ENCODE peak calls at places on chromosome 18, in six cellular contexts. One of them, this sample, is unnamed.

GRCh38 chr18:58345064-58345463 is 283.8 kb downstream of the ALPK2 start:
- DNase-seq in activated CD4-positive, alpha-beta T cell treated with anti-CD3 and anti-CD28 coated beads for 24 hours: no peak
- DNase-seq in OCI-LY7: no peak
- DNase-seq in heart right ventricle: no peak
- DNase-seq in activated naive CD8-positive, alpha-beta T cell treated with anti-CD3 and anti-CD28 coated beads for 36 hours: no peak
- DNase-seq in heart left ventricle: no peak
- DNase-seq in this sample: no peak

GRCh38 chr18:67117804-67118203 is 398.7 kb downstream of the DSEL start:
- DNase-seq in activated CD4-positive, alpha-beta T cell treated with anti-CD3 and anti-CD28 coated beads for 24 hours: no peak
- DNase-seq in OCI-LY7: no peak
- DNase-seq in heart right ventricle: no peak
- DNase-seq in activated naive CD8-positive, alpha-beta T cell treated with anti-CD3 and anti-CD28 coated beads for 36 hours: no peak
- DNase-seq in heart left ventricle: no peak
- DNase-seq in this sample: no peak

GRCh38 chr18:28124239-28125029 is 52.5 kb downstream of the CDH2 start:
- DNase-seq in activated CD4-positive, alpha-beta T cell treated with anti-CD3 and anti-CD28 coated beads for 24 hours: no peak
- DNase-seq in OCI-LY7: no peak
- DNase-seq in heart right ventricle: no peak
- DNase-seq in activated naive CD8-positive, alpha-beta T cell treated with anti-CD3 and anti-CD28 coated beads for 36 hours: no peak
- DNase-seq in heart left ventricle: no peak
- DNase-seq in this sample: no peak

GRCh38 chr18:37391698-37392548 is 173.7 kb downstream of the CELF4 start:
- DNase-seq in activated CD4-positive, alpha-beta T cell treated with anti-CD3 and anti-CD28 coated beads for 24 hours: no peak
- DNase-seq in OCI-LY7: no peak
- DNase-seq in heart right ventricle: no peak
- DNase-seq in activated naive CD8-positive, alpha-beta T cell treated with anti-CD3 and anti-CD28 coated beads for 36 hours: no peak
- DNase-seq in heart left ventricle: no peak
- DNase-seq in this sample: no peak

GRCh38 chr18:48300463-48300961 is 108.7 kb downstream of the ZBTB7C start:
- DNase-seq in activated CD4-positive, alpha-beta T cell treated with anti-CD3 and anti-CD28 coated beads for 24 hours: no peak
- DNase-seq in OCI-LY7: peak; percentile 14
- DNase-seq in heart right ventricle: no peak
- DNase-seq in activated naive CD8-positive, alpha-beta T cell treated with anti-CD3 and anti-CD28 coated beads for 36 hours: no peak
- DNase-seq in heart left ventricle: no peak
- DNase-seq in this sample: no peak

GRCh38 chr18:58223717-58224424 is 179.8 kb downstream of the NEDD4L start:
- DNase-seq in activated CD4-positive, alpha-beta T cell treated with anti-CD3 and anti-CD28 coated beads for 24 hours: no peak
- DNase-seq in OCI-LY7: no peak
- DNase-seq in heart right ventricle: no peak
- DNase-seq in activated naive CD8-positive, alpha-beta T cell treated with anti-CD3 and anti-CD28 coated beads for 36 hours: no peak
- DNase-seq in heart left ventricle: no peak
- DNase-seq in this sample: no peak

GRCh38 chr18:10122116-10122515 is 208.3 kb downstream of the VAPA start:
- DNase-seq in activated CD4-positive, alpha-beta T cell treated with anti-CD3 and anti-CD28 coated beads for 24 hours: no peak
- DNase-seq in OCI-LY7: no peak
- DNase-seq in heart right ventricle: no peak
- DNase-seq in activated naive CD8-positive, alpha-beta T cell treated with anti-CD3 and anti-CD28 coated beads for 36 hours: no peak
- DNase-seq in heart left ventricle: no peak
- DNase-seq in this sample: no peak

GRCh38 chr18:36653141-36653869 is 175.5 kb downstream of the TPGS2 start:
- DNase-seq in activated CD4-positive, alpha-beta T cell treated with anti-CD3 and anti-CD28 coated beads for 24 hours: no peak
- DNase-seq in OCI-LY7: no peak
- DNase-seq in heart right ventricle: no peak
- DNase-seq in activated naive CD8-positive, alpha-beta T cell treated with anti-CD3 and anti-CD28 coated beads for 36 hours: no peak
- DNase-seq in heart left ventricle: no peak
- DNase-seq in this sample: no peak

GRCh38 chr18:48842259-48843061 is 108.3 kb downstream of the SMAD7 start:
- DNase-seq in activated CD4-positive, alpha-beta T cell treated with anti-CD3 and anti-CD28 coated beads for 24 hours: no peak
- DNase-seq in OCI-LY7: peak; percentile 45
- DNase-seq in heart right ventricle: peak; percentile 42
- DNase-seq in activated naive CD8-positive, alpha-beta T cell treated with anti-CD3 and anti-CD28 coated beads for 36 hours: peak; percentile 43
- DNase-seq in heart left ventricle: peak; percentile 59
- DNase-seq in this sample: no peak

GRCh38 chr18:79576686-79577351 is 102.8 kb upstream of the CTDP1 start:
- DNase-seq in activated CD4-positive, alpha-beta T cell treated with anti-CD3 and anti-CD28 coated beads for 24 hours: no peak
- DNase-seq in OCI-LY7: no peak
- DNase-seq in heart right ventricle: peak; percentile 84
- DNase-seq in activated naive CD8-positive, alpha-beta T cell treated with anti-CD3 and anti-CD28 coated beads for 36 hours: no peak
- DNase-seq in heart left ventricle: peak; percentile 87
- DNase-seq in this sample: no peak

GRCh38 chr18:75364512-75364911 is 63.0 kb downstream of the SMIM21 start:
- DNase-seq in activated CD4-positive, alpha-beta T cell treated with anti-CD3 and anti-CD28 coated beads for 24 hours: no peak
- DNase-seq in OCI-LY7: no peak
- DNase-seq in heart right ventricle: no peak
- DNase-seq in activated naive CD8-positive, alpha-beta T cell treated with anti-CD3 and anti-CD28 coated beads for 36 hours: no peak
- DNase-seq in heart left ventricle: no peak
- DNase-seq in this sample: no peak

This sample was measured in SIG-M5.